ENCODE peak calls at places on chromosomes 2 and 18, in eight cellular contexts. One of them, this sample, is unnamed.

GRCh38 chr2:168571061-168571460 is 115.0 kb downstream of the CERS6 start:
- DNase-seq in bronchial epithelial cell: peak; percentile 95
- DNase-seq in left cardiac atrium: no peak
- DNase-seq in SK-MEL-5: no peak
- DNase-seq in SW480: no peak
- DNase-seq in effector CD8-positive, alpha-beta T cell: no peak
- DNase-seq in T47D: no peak
- DNase-seq in HFFc6: no peak
- DNase-seq in this sample: no peak

GRCh38 chr2:210635257-210635656 is 78.9 kb downstream of the CPS1 start:
- DNase-seq in bronchial epithelial cell: no peak
- DNase-seq in HFFc6: no peak
- DNase-seq in left cardiac atrium: no peak
- DNase-seq in SK-MEL-5: no peak
- DNase-seq in effector CD8-positive, alpha-beta T cell: no peak
- DNase-seq in T47D: no peak
- DNase-seq in SW480: peak; percentile 11
- DNase-seq in this sample: no peak

GRCh38 chr2:11633923-11634478 is 36.0 kb downstream of the NTSR2 start:
- DNase-seq in bronchial epithelial cell: no peak
- DNase-seq in SK-MEL-5: no peak
- DNase-seq in left cardiac atrium: no peak
- DNase-seq in HFFc6: no peak
- DNase-seq in effector CD8-positive, alpha-beta T cell: no peak
- DNase-seq in T47D: no peak
- DNase-seq in SW480: no peak
- DNase-seq in this sample: no peak

GRCh38 chr2:191470306-191470705 is 207.6 kb upstream of the NABP1 start:
- DNase-seq in SK-MEL-5: no peak
- DNase-seq in effector CD8-positive, alpha-beta T cell: no peak
- DNase-seq in left cardiac atrium: no peak
- DNase-seq in SW480: no peak
- DNase-seq in bronchial epithelial cell: no peak
- DNase-seq in HFFc6: no peak
- DNase-seq in T47D: no peak
- DNase-seq in this sample: no peak

GRCh38 chr2:9984861-9985480 is 33.5 kb downstream of the GRHL1 start:
- DNase-seq in left cardiac atrium: no peak
- DNase-seq in T47D: no peak
- DNase-seq in effector CD8-positive, alpha-beta T cell: no peak
- DNase-seq in SK-MEL-5: no peak
- DNase-seq in HFFc6: peak; percentile 75
- DNase-seq in SW480: no peak
- DNase-seq in bronchial epithelial cell: peak; percentile 27
- DNase-seq in this sample: no peak

GRCh38 chr18:61502472-61502871 is 169.2 kb downstream of the CDH20 start:
- DNase-seq in T47D: peak; percentile 59
- DNase-seq in left cardiac atrium: no peak
- DNase-seq in bronchial epithelial cell: peak; percentile 57
- DNase-seq in SW480: peak; percentile 34
- DNase-seq in HFFc6: peak; percentile 62
- DNase-seq in effector CD8-positive, alpha-beta T cell: no peak
- DNase-seq in SK-MEL-5: peak; percentile 69
- DNase-seq in this sample: peak; percentile 68

GRCh38 chr2:118569876-118570535 is 277.4 kb downstream of the EN1 start:
- DNase-seq in T47D: no peak
- DNase-seq in SK-MEL-5: no peak
- DNase-seq in effector CD8-positive, alpha-beta T cell: no peak
- DNase-seq in left cardiac atrium: no peak
- DNase-seq in bronchial epithelial cell: no peak
- DNase-seq in SW480: no peak
- DNase-seq in HFFc6: no peak
- DNase-seq in this sample: no peak

GRCh38 chr18:35624140-35624539 is 42.6 kb downstream of the GALNT1 start:
- DNase-seq in SW480: no peak
- DNase-seq in SK-MEL-5: no peak
- DNase-seq in T47D: no peak
- DNase-seq in bronchial epithelial cell: no peak
- DNase-seq in left cardiac atrium: no peak
- DNase-seq in HFFc6: no peak
- DNase-seq in effector CD8-positive, alpha-beta T cell: no peak
- DNase-seq in this sample: no peak

GRCh38 chr2:217694296-217694695 is 308.5 kb downstream of the TNS1 start:
- DNase-seq in HFFc6: peak; percentile 48
- DNase-seq in T47D: no peak
- DNase-seq in SW480: no peak
- DNase-seq in SK-MEL-5: no peak
- DNase-seq in left cardiac atrium: no peak
- DNase-seq in bronchial epithelial cell: no peak
- DNase-seq in effector CD8-positive, alpha-beta T cell: no peak
- DNase-seq in this sample: no peak

GRCh38 chr2:145404690-145405089 is 884.8 kb upstream of the ZEB2 start:
- DNase-seq in left cardiac atrium: no peak
- DNase-seq in effector CD8-positive, alpha-beta T cell: no peak
- DNase-seq in bronchial epithelial cell: no peak
- DNase-seq in SK-MEL-5: no peak
- DNase-seq in T47D: no peak
- DNase-seq in HFFc6: no peak
- DNase-seq in SW480: no peak
- DNase-seq in this sample: no peak

GRCh38 chr2:43227830-43228280 is 1.4 kb upstream of the ZFP36L2 start:
- DNase-seq in bronchial epithelial cell: no peak
- DNase-seq in SK-MEL-5: peak; percentile 54
- DNase-seq in left cardiac atrium: no peak
- DNase-seq in effector CD8-positive, alpha-beta T cell: no peak
- DNase-seq in HFFc6: no peak
- DNase-seq in T47D: peak; percentile 71
- DNase-seq in SW480: peak; percentile 83
- DNase-seq in this sample: no peak

GRCh38 chr18:38174594-38174993 is 609.0 kb upstream of the CELF4 start:
- DNase-seq in effector CD8-positive, alpha-beta T cell: no peak
- DNase-seq in SK-MEL-5: no peak
- DNase-seq in bronchial epithelial cell: no peak
- DNase-seq in T47D: no peak
- DNase-seq in HFFc6: no peak
- DNase-seq in left cardiac atrium: no peak
- DNase-seq in SW480: no peak
- DNase-seq in this sample: no peak

GRCh38 chr2:171320208-171320621 is 113.6 kb downstream of the METTL8 start:
- DNase-seq in left cardiac atrium: no peak
- DNase-seq in effector CD8-positive, alpha-beta T cell: no peak
- DNase-seq in SW480: no peak
- DNase-seq in bronchial epithelial cell: no peak
- DNase-seq in SK-MEL-5: no peak
- DNase-seq in HFFc6: no peak
- DNase-seq in T47D: no peak
- DNase-seq in this sample: no peak

This sample was measured in fibroblast of the conjunctiva.